ENCODE peak calls at places on chromosomes 11 and 22, in nine cellular contexts. R is SJSA1; Y is CD4-positive, alpha-beta memory T cell; P is cardiac muscle cell; A is fibroblast of lung; X is GM23338; I is IMR-90; J is stomach; D is SK-N-SH. B is an unnamed sample.
A peak's percentile ranks its signal among the peaks of the same experiment; 100 is the strongest.

GRCh38 chr11:64710418-64711137 is 12.4 kb downstream of the NRXN2 start:
- DNase-seq in R (no peak), P (no peak), X (no peak), A (peak; percentile 31), D (no peak), I (peak; percentile 14), Y (no peak), J (no peak), B (no peak)

GRCh38 chr11:129281471-129282268 is 89.5 kb upstream of the ARHGAP32 start:
- DNase-seq in R (no peak), J (no peak), A (no peak), D (no peak), X (no peak), P (no peak), I (no peak), Y (no peak), B (no peak)

GRCh38 chr22:30611197-30611596 is 4.2 kb downstream of the TCN2 start:
- DNase-seq in R (no peak), Y (no peak), A (no peak), J (no peak), X (no peak), I (peak; percentile 26), P (no peak), D (no peak), B (no peak)

GRCh38 chr11:16982256-16982671 is 31.9 kb downstream of the PLEKHA7 start:
- DNase-seq in J (peak; percentile 53), Y (no peak), X (peak; percentile 18), P (no peak), I (no peak), R (no peak), D (no peak), A (no peak), B (no peak)

GRCh38 chr11:69985654-69986420 is 92.3 kb upstream of the ANO1 start:
- DNase-seq in J (no peak), P (no peak), X (peak; percentile 39), R (no peak), Y (no peak), I (no peak), A (no peak), D (peak; percentile 68), B (no peak)

GRCh38 chr22:19400881-19401280 is 30.7 kb downstream of the HIRA start:
- DNase-seq in P (no peak), A (no peak), R (no peak), Y (no peak), D (no peak), I (no peak), J (no peak), X (no peak), B (no peak)

GRCh38 chr11:9231848-9232177 is 33.3 kb downstream of the DENND5A start:
- DNase-seq in R (no peak), D (no peak), A (peak; percentile 75), P (peak; percentile 74), J (no peak), I (peak; percentile 72), Y (no peak), X (peak; percentile 62), B (no peak)

GRCh38 chr11:92180226-92180625 is 44.4 kb upstream of the FAT3 start:
- DNase-seq in D (no peak), Y (no peak), J (no peak), R (no peak), I (no peak), A (no peak), P (peak; percentile 1), X (no peak), B (no peak)

GRCh38 chr22:30127749-30128166 is 47.5 kb downstream of the HORMAD2 start:
- DNase-seq in I (peak; percentile 89), X (no peak), R (no peak), D (no peak), P (peak; percentile 72), A (peak; percentile 89), Y (no peak), J (no peak), B (no peak)

GRCh38 chr11:60504219-60504618 is 11.0 kb upstream of the MS4A13 start:
- DNase-seq in J (no peak), A (no peak), D (no peak), X (no peak), R (no peak), P (no peak), Y (no peak), I (no peak), B (no peak)

GRCh38 chr11:76206327-76207081 is at the start of gene WNT11:
- DNase-seq in R (no peak), A (peak; percentile 32), J (peak; percentile 71), P (peak; percentile 50), I (no peak), Y (peak; percentile 43), D (peak; percentile 84), X (peak; percentile 78), B (no peak)

GRCh38 chr11:47569646-47570045 is 4.2 kb downstream of the PTPMT1 start:
- DNase-seq in I (no peak), R (no peak), A (no peak), P (no peak), D (no peak), Y (no peak), J (no peak), X (no peak), B (no peak)

GRCh38 chr22:46641829-46642266 is 21.7 kb downstream of the GRAMD4 start:
- DNase-seq in J (no peak), A (peak; percentile 16), P (peak; percentile 40), D (no peak), X (no peak), Y (no peak), I (peak; percentile 36), R (no peak), B (no peak)

GRCh38 chr11:120001161-120002135 is 136.5 kb downstream of the TRIM29 start:
- DNase-seq in X (no peak), D (peak; percentile 67), I (no peak), A (no peak), J (no peak), R (no peak), P (no peak), Y (no peak), B (peak; percentile 7)

GRCh38 chr11:35330924-35331323 is 88.4 kb downstream of the SLC1A2 start:
- DNase-seq in R (no peak), I (no peak), P (no peak), Y (peak; percentile 76), J (no peak), A (no peak), X (no peak), D (no peak), B (no peak)

GRCh38 chr11:82883853-82884252 is 16.4 kb downstream of the PRCP start:
- DNase-seq in X (no peak), D (peak; percentile 43), R (no peak), J (no peak), I (peak; percentile 14), P (peak; percentile 19), Y (no peak), A (no peak), B (no peak)

GRCh38 chr11:45737056-45737455 is 67.9 kb upstream of the SLC35C1 start:
- DNase-seq in R (no peak), P (peak; percentile 34), X (no peak), Y (no peak), I (no peak), D (no peak), J (no peak), A (peak; percentile 45), B (no peak)

GRCh38 chr11:124829986-124830385 is 29.8 kb upstream of the MSANTD2 start:
- DNase-seq in P (peak; percentile 55), I (peak; percentile 20), Y (no peak), R (no peak), X (no peak), D (no peak), J (no peak), A (peak; percentile 52), B (no peak)

GRCh38 chr11:76281558-76281906 is 75.2 kb upstream of the WNT11 start:
- DNase-seq in J (no peak), I (no peak), P (no peak), R (no peak), D (no peak), A (no peak), Y (no peak), X (no peak), B (no peak)

GRCh38 chr11:10659339-10660216 is 34.0 kb downstream of the IRAG1 start:
- DNase-seq in R (peak; percentile 85), Y (no peak), I (peak; percentile 95), P (peak; percentile 77), J (no peak), A (peak; percentile 94), X (no peak), D (no peak), B (no peak)

GRCh38 chr22:42957544-42957943 is 57.4 kb downstream of the PACSIN2 start:
- DNase-seq in A (no peak), Y (no peak), X (no peak), I (no peak), R (no peak), D (no peak), P (no peak), J (no peak), B (no peak)
- H3K4me1 ChIP-seq in A (peaks cover 10% of the 10 kb centered on the region), Y (peaks cover 16% of the 10 kb centered on the region), X (peaks cover 43% of the 10 kb centered on the region), I (peaks cover 20% of the 10 kb centered on the region), R (peaks cover 26% of the 10 kb centered on the region), D (peaks cover 32% of the 10 kb centered on the region), P (peaks cover 46% of the 10 kb centered on the region), J (peaks cover 81% of the 10 kb centered on the region), B (no peaks in the 10 kb centered on the region)

DNA sequence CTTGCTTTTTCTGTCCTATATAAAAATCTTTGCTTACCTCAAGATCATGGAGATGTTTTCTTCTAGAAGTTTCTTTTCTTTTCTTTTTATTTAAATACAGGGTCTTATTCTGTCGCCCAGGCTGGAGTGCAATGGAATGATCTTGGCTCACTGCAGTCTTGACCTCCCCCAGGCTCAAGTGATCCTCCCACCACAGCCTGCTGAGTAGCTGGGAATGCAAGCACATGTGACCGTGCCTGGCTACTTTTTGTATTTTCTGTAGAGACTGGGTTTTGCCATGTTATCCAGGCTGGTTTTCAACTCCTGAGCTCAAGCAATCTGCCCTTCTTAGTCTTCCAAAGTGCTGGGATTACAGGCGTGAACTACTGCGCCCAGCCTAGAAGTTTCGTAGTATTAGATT is 45.3 kb downstream of the USP35 start:
- DNase-seq in J (no peak), D (no peak), X (peak; percentile 20), A (no peak), P (no peak), I (no peak), Y (no peak), R (no peak), B (no peak)
- H3K4me3 ChIP-seq in J (no peak overlapping the region), D (no peak overlapping the region), X (no peak overlapping the region), A (no peak overlapping the region), P (no peak overlapping the region), I (no peak overlapping the region), Y (no peak overlapping the region), R (no peak overlapping the region), B (no peak overlapping the region)

DNA sequence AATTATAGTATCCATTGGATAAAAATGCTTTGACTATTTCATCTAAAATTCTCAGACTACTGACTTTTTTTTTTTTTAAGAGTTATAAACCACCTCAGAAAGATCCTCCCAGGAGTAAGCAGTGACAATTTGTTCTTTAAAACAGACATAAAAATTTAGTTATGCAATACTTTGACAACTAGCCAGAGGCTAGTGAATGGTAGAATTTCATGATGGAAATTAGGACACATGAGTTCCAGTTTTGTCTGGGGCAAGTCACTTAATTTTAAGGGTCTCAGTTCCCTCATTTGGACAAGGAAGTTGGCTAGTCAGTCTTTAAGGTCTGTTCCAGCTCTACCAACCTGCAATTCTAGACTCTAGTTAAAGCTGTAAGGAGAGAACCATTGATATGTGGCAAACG is 2.9 kb downstream of the IL18 start:
- DNase-seq in X (no peak), D (no peak), R (no peak), Y (no peak), J (no peak), I (no peak), P (peak; percentile 46), A (no peak), B (no peak)
- H3K4me1 ChIP-seq in X (no peaks in the 10 kb centered on the region), D (peaks cover 15% of the 10 kb centered on the region), R (peaks cover 46% of the 10 kb centered on the region), Y (no peaks in the 10 kb centered on the region), J (peaks cover 66% of the 10 kb centered on the region), I (peaks cover 14% of the 10 kb centered on the region), P (no peaks in the 10 kb centered on the region), A (no peaks in the 10 kb centered on the region), B (no peaks in the 10 kb centered on the region)

GRCh38 chr22:24335529-24335928 is 64.9 kb downstream of the SPECC1L start:
- DNase-seq in P (peak; percentile 54), Y (no peak), I (no peak), D (no peak), R (no peak), X (no peak), A (no peak), J (no peak), B (no peak)
- H3K4me3 ChIP-seq in P (no peak overlapping the region), Y (no peak overlapping the region), I (no peak overlapping the region), D (no peak overlapping the region), R (no peak overlapping the region), X (no peak overlapping the region), A (no peak overlapping the region), J (no peak overlapping the region), B (no peak overlapping the region)

B was measured in DND-41.